ENCODE peak calls at places on chromosomes 12 and 14, in six cellular contexts. One of them, this sample, is unnamed.
A peak's percentile ranks its signal among the peaks of the same experiment; 100 is the strongest.

GRCh38 chr14:70662816-70663215 is 21.1 kb downstream of the TTC9 start:
- DNase-seq in A549: no peak
- DNase-seq in GM12878: no peak
- DNase-seq in HepG2: no peak
- DNase-seq in endothelial cell of umbilical vein: no peak
- DNase-seq in K562: no peak
- DNase-seq in this sample: no peak

GRCh38 chr14:49861581-49861922 is 9.0 kb upstream of the NEMF start:
- DNase-seq in K562: no peak
- DNase-seq in GM12878: no peak
- DNase-seq in endothelial cell of umbilical vein: no peak
- DNase-seq in HepG2: no peak
- DNase-seq in A549: peak; percentile 52
- DNase-seq in this sample: peak; percentile 85

GRCh38 chr12:1587927-1588573 is 6.3 kb downstream of the FBXL14 start:
- DNase-seq in HepG2: no peak
- DNase-seq in K562: no peak
- DNase-seq in endothelial cell of umbilical vein: no peak
- DNase-seq in A549: no peak
- DNase-seq in GM12878: no peak
- DNase-seq in this sample: no peak

GRCh38 chr12:85781751-85782150 is 54.5 kb downstream of the RASSF9 start:
- DNase-seq in A549: no peak
- DNase-seq in endothelial cell of umbilical vein: no peak
- DNase-seq in GM12878: no peak
- DNase-seq in K562: no peak
- DNase-seq in HepG2: no peak
- DNase-seq in this sample: no peak

GRCh38 chr14:74574092-74574438 is 38.0 kb downstream of the LTBP2 start:
- DNase-seq in GM12878: no peak
- DNase-seq in HepG2: no peak
- DNase-seq in K562: no peak
- DNase-seq in endothelial cell of umbilical vein: no peak
- DNase-seq in A549: no peak
- DNase-seq in this sample: no peak

GRCh38 chr12:119154435-119154818 is 24.3 kb upstream of the HSPB8 start:
- DNase-seq in HepG2: no peak
- DNase-seq in GM12878: no peak
- DNase-seq in K562: peak; percentile 74
- DNase-seq in endothelial cell of umbilical vein: no peak
- DNase-seq in A549: no peak
- DNase-seq in this sample: peak; percentile 26

GRCh38 chr12:9244894-9245293 is 36.7 kb upstream of the PZP start:
- DNase-seq in GM12878: peak; percentile 24
- DNase-seq in A549: no peak
- DNase-seq in HepG2: peak; percentile 1
- DNase-seq in endothelial cell of umbilical vein: no peak
- DNase-seq in K562: no peak
- DNase-seq in this sample: no peak

GRCh38 chr12:47160296-47161244 is 80.8 kb upstream of the AMIGO2 start:
- DNase-seq in A549: no peak
- DNase-seq in endothelial cell of umbilical vein: no peak
- DNase-seq in K562: no peak
- DNase-seq in HepG2: no peak
- DNase-seq in GM12878: no peak
- DNase-seq in this sample: peak; percentile 38

GRCh38 chr14:89417469-89418225 is 614 bp upstream of the FOXN3 start:
- DNase-seq in endothelial cell of umbilical vein: peak; percentile 49
- DNase-seq in K562: no peak
- DNase-seq in A549: peak; percentile 61
- DNase-seq in GM12878: peak; percentile 57
- DNase-seq in HepG2: peak; percentile 74
- DNase-seq in this sample: peak; percentile 88

GRCh38 chr12:60805340-60805739 is 1209.5 kb downstream of the SLC16A7 start:
- DNase-seq in A549: no peak
- DNase-seq in HepG2: no peak
- DNase-seq in K562: no peak
- DNase-seq in endothelial cell of umbilical vein: no peak
- DNase-seq in GM12878: no peak
- DNase-seq in this sample: no peak

GRCh38 chr14:68495638-68496114 is 297.2 kb downstream of the ZFP36L1 start:
- DNase-seq in K562: no peak
- DNase-seq in endothelial cell of umbilical vein: no peak
- DNase-seq in GM12878: peak; percentile 83
- DNase-seq in HepG2: no peak
- DNase-seq in A549: no peak
- DNase-seq in this sample: no peak

GRCh38 chr12:128069359-128069997 is 197.5 kb upstream of the TMEM132C start:
- DNase-seq in endothelial cell of umbilical vein: peak; percentile 11
- DNase-seq in GM12878: no peak
- DNase-seq in HepG2: peak; percentile 30
- DNase-seq in K562: peak; percentile 26
- DNase-seq in A549: peak; percentile 15
- DNase-seq in this sample: peak; percentile 66

GRCh38 chr14:92846162-92846897 is 52.2 kb downstream of the GOLGA5 start:
- DNase-seq in K562: peak; percentile 51
- DNase-seq in A549: no peak
- DNase-seq in GM12878: peak; percentile 86
- DNase-seq in HepG2: no peak
- DNase-seq in endothelial cell of umbilical vein: peak; percentile 73
- DNase-seq in this sample: peak; percentile 81

GRCh38 chr12:97017213-97017612 is 110.2 kb downstream of the NEDD1 start:
- DNase-seq in K562: no peak
- DNase-seq in A549: no peak
- DNase-seq in HepG2: no peak
- DNase-seq in endothelial cell of umbilical vein: no peak
- DNase-seq in GM12878: no peak
- DNase-seq in this sample: no peak

GRCh38 chr12:14618990-14619389 is 51.3 kb upstream of the PLBD1 start:
- DNase-seq in K562: no peak
- DNase-seq in endothelial cell of umbilical vein: peak; percentile 19
- DNase-seq in A549: peak; percentile 10
- DNase-seq in GM12878: no peak
- DNase-seq in HepG2: no peak
- DNase-seq in this sample: peak; percentile 30

GRCh38 chr12:124725612-124726237 is 137.9 kb downstream of the SCARB1 start:
- DNase-seq in GM12878: no peak
- DNase-seq in K562: no peak
- DNase-seq in A549: no peak
- DNase-seq in endothelial cell of umbilical vein: no peak
- DNase-seq in HepG2: no peak
- DNase-seq in this sample: no peak

GRCh38 chr14:61140872-61141271 is 140.3 kb downstream of the TMEM30B start:
- DNase-seq in K562: no peak
- DNase-seq in endothelial cell of umbilical vein: no peak
- DNase-seq in GM12878: no peak
- DNase-seq in A549: no peak
- DNase-seq in HepG2: no peak
- DNase-seq in this sample: no peak

GRCh38 chr12:49619286-49619685 is 4.1 kb upstream of the PRPF40B start:
- DNase-seq in A549: no peak
- DNase-seq in K562: no peak
- DNase-seq in HepG2: no peak
- DNase-seq in endothelial cell of umbilical vein: no peak
- DNase-seq in GM12878: no peak
- DNase-seq in this sample: no peak

GRCh38 chr12:114875323-114875722 is 191.3 kb upstream of the TBX3 start:
- DNase-seq in K562: no peak
- DNase-seq in endothelial cell of umbilical vein: no peak
- DNase-seq in A549: no peak
- DNase-seq in GM12878: no peak
- DNase-seq in HepG2: peak; percentile 36
- DNase-seq in this sample: no peak

GRCh38 chr14:68462683-68463082 is 330.2 kb downstream of the ZFP36L1 start:
- DNase-seq in K562: no peak
- DNase-seq in HepG2: no peak
- DNase-seq in A549: no peak
- DNase-seq in endothelial cell of umbilical vein: no peak
- DNase-seq in GM12878: no peak
- DNase-seq in this sample: no peak

GRCh38 chr14:61284001-61284400 is 2.9 kb upstream of the TMEM30B start:
- DNase-seq in HepG2: no peak
- DNase-seq in K562: no peak
- DNase-seq in endothelial cell of umbilical vein: no peak
- DNase-seq in A549: no peak
- DNase-seq in GM12878: no peak
- DNase-seq in this sample: no peak

GRCh38 chr14:67285876-67286452 is 44.7 kb downstream of the PALS1 start:
- DNase-seq in HepG2: peak; percentile 25
- DNase-seq in A549: peak; percentile 30
- DNase-seq in GM12878: no peak
- DNase-seq in endothelial cell of umbilical vein: peak; percentile 39
- DNase-seq in K562: no peak
- DNase-seq in this sample: peak; percentile 47

GRCh38 chr12:69431604-69432222 is 38.5 kb upstream of the FRS2 start:
- DNase-seq in GM12878: no peak
- DNase-seq in K562: no peak
- DNase-seq in A549: no peak
- DNase-seq in endothelial cell of umbilical vein: no peak
- DNase-seq in HepG2: no peak
- DNase-seq in this sample: no peak

GRCh38 chr12:31346211-31346610 is 20.3 kb upstream of the SINHCAF start:
- DNase-seq in HepG2: no peak
- DNase-seq in K562: no peak
- DNase-seq in endothelial cell of umbilical vein: no peak
- DNase-seq in GM12878: no peak
- DNase-seq in A549: no peak
- DNase-seq in this sample: no peak

GRCh38 chr12:57454566-57455373 is at the start of gene INHBE:
- DNase-seq in endothelial cell of umbilical vein: no peak
- DNase-seq in A549: no peak
- DNase-seq in K562: peak; percentile 90
- DNase-seq in HepG2: peak; percentile 92
- DNase-seq in GM12878: no peak
- DNase-seq in this sample: peak; percentile 79

GRCh38 chr12:31651893-31652521 is 7.5 kb upstream of the ETFBKMT start:
- DNase-seq in HepG2: no peak
- DNase-seq in K562: no peak
- DNase-seq in endothelial cell of umbilical vein: no peak
- DNase-seq in A549: no peak
- DNase-seq in GM12878: no peak
- DNase-seq in this sample: no peak

GRCh38 chr12:121791671-121792496 is 1.6 kb downstream of the RHOF start:
- DNase-seq in A549: no peak
- DNase-seq in HepG2: peak; percentile 91
- DNase-seq in endothelial cell of umbilical vein: no peak
- DNase-seq in K562: no peak
- DNase-seq in GM12878: no peak
- DNase-seq in this sample: peak; percentile 43

GRCh38 chr12:120437735-120438494 is at the start of gene COX6A1:
- DNase-seq in GM12878: peak; percentile 99
- DNase-seq in K562: peak; percentile 98
- DNase-seq in endothelial cell of umbilical vein: peak; percentile 91
- DNase-seq in HepG2: peak; percentile 99
- DNase-seq in A549: peak; percentile 99
- DNase-seq in this sample: peak; percentile 100
- TF ChIP-seq POLR2A in GM12878: peak; percentile 87
- TF ChIP-seq POLR2A in K562: peak; percentile 94
- TF ChIP-seq POLR2A in endothelial cell of umbilical vein: peak; percentile 93
- TF ChIP-seq POLR2A in HepG2: peak; percentile 85
- TF ChIP-seq POLR2A in A549: peak; percentile 77
- TF ChIP-seq POLR2A in this sample: peak; percentile 78

GRCh38 chr12:106841471-106842302 is 67.2 kb downstream of the RIC8B start:
- DNase-seq in endothelial cell of umbilical vein: peak; percentile 75
- DNase-seq in K562: peak; percentile 57
- DNase-seq in GM12878: no peak
- DNase-seq in A549: peak; percentile 50
- DNase-seq in HepG2: peak; percentile 30
- DNase-seq in this sample: peak; percentile 61
- TF ChIP-seq MYC in endothelial cell of umbilical vein: no peak
- TF ChIP-seq MYC in K562: no peak
- TF ChIP-seq MYC in GM12878: no peak
- TF ChIP-seq MYC in A549: no peak
- TF ChIP-seq MYC in HepG2: no peak
- TF ChIP-seq MYC in this sample: no peak

GRCh38 chr12:6346235-6346832 is 4.5 kb upstream of the TNFRSF1A start:
- DNase-seq in HepG2: no peak
- DNase-seq in endothelial cell of umbilical vein: no peak
- DNase-seq in K562: no peak
- DNase-seq in GM12878: no peak
- DNase-seq in A549: no peak
- DNase-seq in this sample: no peak
- TF ChIP-seq MAX in HepG2: no peak
- TF ChIP-seq MAX in endothelial cell of umbilical vein: no peak
- TF ChIP-seq MAX in K562: no peak
- TF ChIP-seq MAX in GM12878: no peak
- TF ChIP-seq MAX in A549: no peak
- TF ChIP-seq MAX in this sample: no peak

GRCh38 chr14:22875003-22875747 is 3.6 kb downstream of the LRP10 start:
- DNase-seq in endothelial cell of umbilical vein: no peak
- DNase-seq in HepG2: no peak
- DNase-seq in A549: no peak
- DNase-seq in K562: no peak
- DNase-seq in GM12878: no peak
- DNase-seq in this sample: no peak

GRCh38 chr14:22872833-22873520 is 1.4 kb downstream of the LRP10 start:
- DNase-seq in HepG2: no peak
- DNase-seq in GM12878: no peak
- DNase-seq in A549: no peak
- DNase-seq in K562: no peak
- DNase-seq in endothelial cell of umbilical vein: no peak
- DNase-seq in this sample: no peak

GRCh38 chr14:22870811-22871199 is 735 bp upstream of the LRP10 start:
- DNase-seq in HepG2: no peak
- DNase-seq in GM12878: no peak
- DNase-seq in A549: no peak
- DNase-seq in endothelial cell of umbilical vein: no peak
- DNase-seq in K562: no peak
- DNase-seq in this sample: no peak

GRCh38 chr14:22871200-22871961 is at the start of gene LRP10:
- DNase-seq in K562: peak; percentile 94
- DNase-seq in HepG2: peak; percentile 95
- DNase-seq in A549: peak; percentile 80
- DNase-seq in endothelial cell of umbilical vein: peak; percentile 90
- DNase-seq in GM12878: peak; percentile 78
- DNase-seq in this sample: peak; percentile 95

DNA sequence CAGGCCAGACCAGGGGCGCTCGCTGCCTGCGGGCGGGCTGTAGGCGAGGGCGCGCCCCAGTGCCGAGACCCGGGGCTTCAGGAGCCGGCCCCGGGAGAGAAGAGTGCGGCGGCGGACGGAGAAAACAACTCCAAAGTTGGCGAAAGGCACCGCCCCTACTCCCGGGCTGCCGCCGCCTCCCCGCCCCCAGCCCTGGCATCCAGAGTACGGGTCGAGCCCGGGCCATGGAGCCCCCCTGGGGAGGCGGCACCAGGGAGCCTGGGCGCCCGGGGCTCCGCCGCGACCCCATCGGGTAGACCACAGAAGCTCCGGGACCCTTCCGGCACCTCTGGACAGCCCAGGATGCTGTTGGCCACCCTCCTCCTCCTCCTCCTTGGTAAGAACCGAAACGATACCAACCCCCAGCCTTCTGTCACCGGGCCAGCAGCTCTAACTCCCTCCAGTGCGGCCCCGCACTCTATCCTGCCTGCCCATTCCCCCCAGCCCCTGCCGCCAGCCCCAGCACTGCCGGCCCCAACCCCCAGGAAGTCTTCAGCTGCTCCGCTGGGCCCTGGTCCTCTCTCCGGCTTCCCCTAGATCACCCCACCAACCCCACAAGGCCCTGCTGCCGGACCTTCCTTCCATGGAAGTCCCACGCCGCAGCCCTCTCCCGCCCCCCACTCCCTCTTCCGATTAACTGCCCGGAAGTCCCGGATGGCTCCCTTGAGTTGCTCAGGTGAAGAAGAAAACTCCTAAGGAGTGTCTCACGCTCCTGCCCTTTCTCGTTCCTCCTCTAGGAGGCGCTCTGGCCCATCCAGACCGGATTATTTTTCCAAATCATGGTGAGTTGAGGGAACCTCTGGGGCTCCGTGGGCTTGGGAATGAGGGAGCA is 657 bp downstream of the LRP10 start:
- DNase-seq in GM12878: no peak
- DNase-seq in A549: peak; percentile 87
- DNase-seq in HepG2: peak; percentile 84
- DNase-seq in endothelial cell of umbilical vein: peak; percentile 87
- DNase-seq in K562: peak; percentile 83
- DNase-seq in this sample: peak; percentile 75
- TF ChIP-seq POLR2A in GM12878: no peak
- TF ChIP-seq POLR2A in A549: peak; percentile 24
- TF ChIP-seq POLR2A in HepG2: no peak
- TF ChIP-seq POLR2A in endothelial cell of umbilical vein: peak; percentile 59
- TF ChIP-seq POLR2A in K562: peak; percentile 43
- TF ChIP-seq POLR2A in this sample: peak; percentile 12